ENCODE peak calls at places on chromosomes 1 and 21, in eight cellular contexts. D, M, E, Z, B, N, H and S are unnamed samples. For H3K4me1, the result is how much of the 10 kb centered on the place peaks cover.

GRCh38 chr1:159823401-159823800 is 3.3 kb upstream of the SLAMF8 start:
- DNase-seq in D (no peak), M (no peak), E (no peak), Z (no peak), B (no peak), N (no peak), H (no peak), S (no peak)

GRCh38 chr1:66176828-66177227 is 357.1 kb upstream of the SGIP1 start:
- DNase-seq in D (no peak), M (no peak), E (no peak), Z (no peak), B (no peak), N (no peak), H (no peak), S (no peak)

GRCh38 chr21:31397515-31397926 is 53.5 kb upstream of the TIAM1 start:
- DNase-seq in D (no peak), M (no peak), E (no peak), Z (no peak), B (no peak), N (no peak), H (no peak), S (no peak)

GRCh38 chr1:154870117-154870571 is at the start of gene KCNN3:
- DNase-seq in D (peak), M (peak), E (peak), Z (peak), B (peak), N (peak), H (peak), S (peak)

GRCh38 chr1:222071313-222071886 is 329.5 kb upstream of the DUSP10 start:
- DNase-seq in D (no peak), M (no peak), E (no peak), Z (peak), B (no peak), N (no peak), H (no peak), S (no peak)

GRCh38 chr21:34243562-34243961 is 120.2 kb upstream of the KCNE2 start:
- DNase-seq in D (no peak), M (no peak), E (peak), Z (peak), B (no peak), N (no peak), H (peak), S (no peak)

GRCh38 chr21:17646790-17647189 is 34.1 kb upstream of the BTG3 start:
- DNase-seq in D (no peak), M (no peak), E (no peak), Z (no peak), B (no peak), N (no peak), H (no peak), S (no peak)

GRCh38 chr1:230261918-230262650 is 164.0 kb downstream of the PGBD5 start:
- DNase-seq in D (no peak), M (no peak), E (no peak), Z (no peak), B (no peak), N (peak), H (no peak), S (no peak)

GRCh38 chr1:68384321-68384813 is 65.4 kb downstream of the RPE65 start:
- DNase-seq in D (no peak), M (no peak), E (no peak), Z (no peak), B (no peak), N (peak), H (peak), S (no peak)

GRCh38 chr1:214640431-214641213 is 37.6 kb downstream of the CENPF start:
- DNase-seq in D (no peak), M (no peak), E (no peak), Z (no peak), B (no peak), N (no peak), H (no peak), S (no peak)

GRCh38 chr1:150487763-150488115 is 520 bp downstream of the TARS2 start:
- DNase-seq in D (no peak), M (no peak), E (no peak), Z (no peak), B (no peak), N (no peak), H (no peak), S (no peak)

GRCh38 chr21:31893841-31894240 is 21.0 kb downstream of the HUNK start:
- DNase-seq in D (no peak), M (no peak), E (no peak), Z (no peak), B (no peak), N (no peak), H (no peak), S (no peak)

GRCh38 chr1:205711105-205712048 is 31.1 kb upstream of the SLC45A3 start:
- DNase-seq in D (no peak), M (no peak), E (peak), Z (peak), B (peak), N (peak), H (peak), S (no peak)

GRCh38 chr1:115977481-115978258 is 1.4 kb downstream of the SLC22A15 start:
- DNase-seq in D (no peak), M (peak), E (no peak), Z (peak), B (no peak), N (no peak), H (peak), S (peak)

DNA sequence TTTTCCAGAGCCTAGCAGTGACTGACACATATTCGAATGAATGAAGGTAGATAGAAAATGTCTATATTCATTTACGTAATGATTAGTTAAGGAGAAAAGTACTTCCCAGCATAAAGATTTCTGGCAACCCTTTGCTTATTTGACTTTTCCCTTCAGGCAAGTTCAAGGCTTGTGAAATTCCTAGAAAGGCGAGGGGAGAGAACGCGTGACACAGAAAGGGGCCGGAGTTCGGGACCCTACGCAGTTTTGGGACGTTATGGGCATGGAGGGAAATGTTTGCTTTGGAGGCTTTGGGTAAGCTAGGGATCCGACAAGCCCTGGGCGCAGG is 472 bp upstream of the USP25 start:
- DNase-seq in D (no peak), M (no peak), E (no peak), Z (no peak), B (no peak), N (no peak), H (no peak), S (no peak)
- H3K4me3 ChIP-seq in D (peak), M (peak), E (peak), Z (peak), B (peak), N (peak), H (peak), S (peak)

GRCh38 chr21:29152936-29153335 is 22.5 kb downstream of the MAP3K7CL start:
- DNase-seq in D (no peak), M (no peak), E (no peak), Z (no peak), B (no peak), N (no peak), H (no peak), S (no peak)
- H3K4me1 ChIP-seq in D (half or more), M (under half), E (under half), Z (under half), B (under half), N (under half), H (under half), S (under half)

GRCh38 chr1:225700164-225700740 is 47.3 kb upstream of the ENAH start:
- DNase-seq in D (no peak), M (no peak), E (no peak), Z (peak), B (no peak), N (peak), H (peak), S (no peak)
- H3K4me3 ChIP-seq in D (no peak), M (no peak), E (no peak), Z (no peak), B (no peak), N (no peak), H (peak), S (no peak)

GRCh38 chr1:3904843-3905185 is 4.7 kb upstream of the C1orf174 start:
- DNase-seq in D (no peak), M (no peak), E (no peak), Z (no peak), B (no peak), N (no peak), H (no peak), S (peak)
- H3K4me1 ChIP-seq in D (under half), M (under half), E (under half), Z (under half), B (under half), N (under half), H (under half), S (under half)

GRCh38 chr1:56327195-56327594 is 252.2 kb downstream of the PLPP3 start:
- DNase-seq in D (no peak), M (no peak), E (no peak), Z (no peak), B (no peak), N (no peak), H (no peak), S (no peak)
- H3K4me3 ChIP-seq in D (no peak), M (no peak), E (no peak), Z (no peak), B (no peak), N (no peak), H (no peak), S (no peak)

DNA sequence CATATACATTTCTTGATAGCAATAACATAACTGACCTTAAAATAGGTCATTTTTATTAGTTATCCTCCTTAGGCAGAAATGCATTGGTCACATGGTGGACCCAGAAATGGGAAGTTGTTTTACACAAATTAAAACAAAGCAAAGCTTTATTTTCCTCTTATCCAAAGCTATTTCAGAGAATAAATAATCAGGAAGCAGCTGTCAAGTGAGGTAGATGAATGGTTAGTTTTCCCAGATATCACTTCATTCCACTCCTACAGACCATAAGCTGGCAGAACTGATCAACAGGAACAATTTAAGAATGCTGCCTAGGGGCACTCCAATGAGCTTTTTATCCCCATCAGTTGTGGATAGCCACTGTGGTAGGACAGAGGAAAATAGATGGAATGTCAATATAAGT is 16.0 kb upstream of the OLIG1 start:
- DNase-seq in D (no peak), M (no peak), E (no peak), Z (no peak), B (no peak), N (no peak), H (no peak), S (no peak)
- H3K4me1 ChIP-seq in D (under half), M (under half), E (under half), Z (under half), B (under half), N (under half), H (under half), S (under half)

GRCh38 chr1:30731806-30732276 is 8.5 kb upstream of the MATN1 start:
- DNase-seq in D (no peak), M (peak), E (no peak), Z (no peak), B (no peak), N (no peak), H (no peak), S (no peak)
- H3K4me3 ChIP-seq in D (no peak), M (no peak), E (no peak), Z (no peak), B (no peak), N (no peak), H (no peak), S (no peak)

GRCh38 chr1:179968994-179969919 is 14.6 kb downstream of the CEP350 start:
- DNase-seq in D (no peak), M (peak), E (no peak), Z (no peak), B (no peak), N (no peak), H (no peak), S (no peak)
- H3K4me1 ChIP-seq in D (under half), M (under half), E (under half), Z (under half), B (under half), N (under half), H (under half), S (under half)